ENCODE peak calls at places on chromosomes 11 and 22, in four cellular contexts. U, P, V and G are unnamed samples.

GRCh38 chr11:68455485-68455884 is 5.1 kb upstream of the PPP6R3 start:
- DNase-seq in U (no peak), P (no peak), V (no peak), G (no peak)

GRCh38 chr11:27904358-27905055 is 203.4 kb downstream of the KIF18A start:
- DNase-seq in V (no peak), U (no peak), P (no peak), G (no peak)

GRCh38 chr11:128720522-128720985 is 26.7 kb downstream of the FLI1 start:
- DNase-seq in U (peak), V (no peak), P (peak), G (no peak)

GRCh38 chr11:123061403-123062157 is at the start of gene HSPA8:
- DNase-seq in V (peak), P (no peak), U (no peak), G (peak)

GRCh38 chr11:8023831-8024555 is 36.9 kb downstream of the EIF3F start:
- DNase-seq in U (no peak), P (peak), V (no peak), G (no peak)

GRCh38 chr11:12272821-12273617 is 104.4 kb upstream of the PARVA start:
- DNase-seq in V (no peak), P (no peak), U (no peak), G (no peak)

GRCh38 chr11:35419713-35420333 is 465 bp upstream of the SLC1A2 start:
- DNase-seq in V (no peak), U (peak), P (no peak), G (peak)

GRCh38 chr11:103648670-103649400 is 387.6 kb upstream of the DDI1 start:
- DNase-seq in U (no peak), P (no peak), V (no peak), G (no peak)

GRCh38 chr11:130827697-130828377 is 88.4 kb downstream of the SNX19 start:
- DNase-seq in U (peak), V (peak), P (peak), G (peak)

GRCh38 chr11:127994736-127995135 is 592.6 kb downstream of the ETS1 start:
- DNase-seq in U (no peak), P (no peak), V (no peak), G (no peak)

GRCh38 chr11:29634248-29634647 is 382.6 kb downstream of the KCNA4 start:
- DNase-seq in V (no peak), P (no peak), U (no peak), G (no peak)
- TF ChIP-seq TEAD4 in V (no peak), P (no peak), U (no peak), G (no peak)

GRCh38 chr11:2581151-2581930 is 118.5 kb downstream of the KCNQ1OT1 start:
- DNase-seq in U (peak), V (no peak), P (no peak), G (peak)
- TF ChIP-seq TEAD4 in U (no peak), V (no peak), P (no peak), G (no peak)

GRCh38 chr11:78349114-78349513 is 68.5 kb downstream of the GAB2 start:
- DNase-seq in V (no peak), P (no peak), U (no peak), G (no peak)

GRCh38 chr11:78349614-78350013 is 68.0 kb downstream of the GAB2 start:
- DNase-seq in U (no peak), P (no peak), V (no peak), G (no peak)

GRCh38 chr11:78351193-78351592 is 66.4 kb downstream of the GAB2 start:
- DNase-seq in P (no peak), V (no peak), U (no peak), G (no peak)

GRCh38 chr11:78350646-78351165 is 66.9 kb downstream of the GAB2 start:
- DNase-seq in P (no peak), U (no peak), V (no peak), G (no peak)

DNA sequence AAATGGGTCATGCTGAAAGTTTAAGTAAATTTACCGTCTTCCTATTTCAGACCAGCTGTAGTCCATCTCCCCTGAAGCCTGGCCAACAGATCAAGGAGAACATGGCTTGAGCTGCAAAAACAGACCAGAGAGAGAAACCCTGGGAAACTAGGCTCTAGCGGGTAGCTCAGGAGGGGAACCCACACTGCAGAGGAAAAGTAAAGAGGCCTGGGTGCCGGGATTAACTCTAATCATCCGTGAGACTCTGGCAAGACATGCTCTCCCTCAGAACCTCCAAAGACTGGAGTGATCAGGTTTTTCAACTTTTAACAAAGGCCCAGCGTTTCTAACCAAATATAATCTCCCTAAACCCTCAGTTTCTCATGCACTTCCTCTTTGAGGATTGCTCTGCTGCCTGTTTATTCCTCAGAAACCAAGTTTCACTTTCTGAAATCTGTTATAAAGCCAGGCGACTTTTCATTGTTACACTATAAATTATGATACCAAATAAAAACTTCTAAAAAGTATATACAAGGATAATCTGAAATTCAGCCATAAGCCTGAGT is 67.4 kb downstream of the GAB2 start:
- DNase-seq in U (no peak), P (no peak), V (no peak), G (no peak)
- TF ChIP-seq TEAD4 in U (no peak), P (no peak), V (no peak), G (no peak)

GRCh38 chr11:46359936-46360335 is 12.7 kb downstream of the DGKZ start:
- DNase-seq in V (no peak), U (no peak), P (no peak), G (no peak)

GRCh38 chr11:46360878-46361277 is 13.6 kb downstream of the DGKZ start:
- DNase-seq in P (no peak), V (no peak), U (no peak), G (no peak)

GRCh38 chr11:46363031-46363407 is 15.8 kb downstream of the DGKZ start:
- DNase-seq in P (no peak), U (no peak), V (no peak), G (peak)

GRCh38 chr11:46362146-46363030 is 15.1 kb downstream of the DGKZ start:
- DNase-seq in P (no peak), U (no peak), V (no peak), G (no peak)

DNA sequence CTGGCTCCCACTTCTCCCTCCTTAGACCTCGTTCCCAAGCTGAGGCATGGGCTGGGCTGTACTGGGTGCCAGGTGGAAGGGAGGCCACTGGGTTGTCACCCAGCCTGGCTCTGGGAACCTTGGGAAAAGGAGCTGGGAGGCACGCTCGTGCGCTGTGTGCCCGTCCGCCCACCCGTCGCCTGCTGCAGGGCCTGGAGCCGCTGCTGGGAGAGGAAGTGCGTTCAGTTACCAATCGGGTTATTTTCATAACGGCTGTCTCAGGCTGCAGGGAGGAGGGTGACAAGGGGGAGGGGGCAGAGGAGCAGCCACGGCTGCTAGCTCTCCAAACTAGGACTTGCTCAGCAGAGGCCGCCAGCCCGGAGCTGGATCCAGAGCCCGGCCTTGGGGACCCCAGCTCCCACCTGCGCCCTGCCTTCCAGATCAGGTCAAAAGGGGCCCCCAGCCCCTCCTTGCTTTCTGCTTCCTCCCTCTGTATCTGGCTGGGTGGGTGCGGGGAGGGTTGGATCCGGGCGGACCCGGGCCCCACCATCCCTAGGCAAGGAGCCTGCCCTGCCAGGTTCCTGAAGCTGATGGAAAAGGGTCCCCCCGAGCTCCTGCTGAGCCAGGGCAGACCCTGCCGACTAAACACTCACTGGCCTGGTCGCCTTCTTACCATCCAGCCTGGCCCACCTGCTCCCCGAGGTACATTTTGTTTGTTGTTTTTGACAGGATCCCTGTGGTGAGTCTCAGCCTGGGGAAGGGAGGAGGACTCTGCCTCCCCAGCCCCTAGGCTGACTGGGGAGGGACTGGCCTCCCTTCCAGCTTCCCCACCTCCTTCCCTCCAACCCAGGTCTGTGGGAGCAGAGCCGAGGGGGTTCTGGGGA is 14.3 kb downstream of the DGKZ start:
- DNase-seq in V (peak), U (no peak), P (no peak), G (peak)
- TF ChIP-seq TEAD4 in V (no peak), U (no peak), P (no peak), G (no peak)

GRCh38 chr11:58301576-58301975 is 33.5 kb upstream of the OR10W1 start:
- DNase-seq in V (no peak), U (no peak), P (no peak), G (no peak)
- TF ChIP-seq TEAD4 in V (no peak), U (no peak), P (no peak), G (no peak)

GRCh38 chr22:24952837-24953293 is 349 bp downstream of the KIAA1671 start:
- DNase-seq in V (no peak), U (peak), P (peak), G (peak)

GRCh38 chr22:24947881-24948280 is 1.4 kb upstream of the LHFPL7 start:
- DNase-seq in V (no peak), P (no peak), U (no peak), G (no peak)

GRCh38 chr22:24948356-24949202 is 2.1 kb upstream of the LHFPL7 start:
- DNase-seq in P (no peak), U (peak), V (no peak), G (no peak)

GRCh38 chr22:24951942-24952836 is at the start of gene KIAA1671:
- DNase-seq in P (peak), V (peak), U (peak), G (peak)

DNA sequence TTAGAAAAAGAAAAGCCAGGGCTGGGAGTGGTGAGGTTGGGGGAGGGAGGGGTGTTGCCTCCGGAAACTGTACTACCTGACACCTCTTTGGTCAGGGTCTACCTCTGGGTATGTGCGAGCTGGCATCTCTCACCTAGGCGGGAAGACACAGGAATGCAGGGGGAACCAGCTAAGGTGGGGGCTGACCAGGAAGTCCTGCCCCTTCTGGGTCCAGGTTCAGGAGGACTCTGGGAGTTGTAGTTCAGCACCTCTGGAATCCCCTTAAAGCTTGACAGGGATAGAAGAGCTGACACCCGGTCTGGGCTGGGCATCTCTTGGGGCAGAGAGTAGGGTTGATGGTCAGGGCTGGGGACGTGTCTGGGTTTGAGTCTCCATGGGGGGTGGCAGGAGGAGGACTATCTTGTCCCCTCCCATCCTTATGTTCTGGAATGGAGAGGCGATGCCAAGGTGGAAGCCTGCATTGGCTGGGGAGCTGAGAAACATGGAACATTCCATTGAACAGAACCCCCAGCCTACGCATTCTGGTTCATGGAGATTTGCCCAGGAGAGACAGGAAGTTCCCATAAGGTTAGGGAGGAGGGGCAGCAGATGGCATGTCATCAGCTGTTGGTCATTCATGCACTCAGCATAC is 2.1 kb upstream of the KIAA1671 start:
- DNase-seq in P (peak), V (no peak), U (peak), G (peak)
- TF ChIP-seq TEAD4 in P (peak), V (no peak), U (peak), G (no peak)

DNA sequence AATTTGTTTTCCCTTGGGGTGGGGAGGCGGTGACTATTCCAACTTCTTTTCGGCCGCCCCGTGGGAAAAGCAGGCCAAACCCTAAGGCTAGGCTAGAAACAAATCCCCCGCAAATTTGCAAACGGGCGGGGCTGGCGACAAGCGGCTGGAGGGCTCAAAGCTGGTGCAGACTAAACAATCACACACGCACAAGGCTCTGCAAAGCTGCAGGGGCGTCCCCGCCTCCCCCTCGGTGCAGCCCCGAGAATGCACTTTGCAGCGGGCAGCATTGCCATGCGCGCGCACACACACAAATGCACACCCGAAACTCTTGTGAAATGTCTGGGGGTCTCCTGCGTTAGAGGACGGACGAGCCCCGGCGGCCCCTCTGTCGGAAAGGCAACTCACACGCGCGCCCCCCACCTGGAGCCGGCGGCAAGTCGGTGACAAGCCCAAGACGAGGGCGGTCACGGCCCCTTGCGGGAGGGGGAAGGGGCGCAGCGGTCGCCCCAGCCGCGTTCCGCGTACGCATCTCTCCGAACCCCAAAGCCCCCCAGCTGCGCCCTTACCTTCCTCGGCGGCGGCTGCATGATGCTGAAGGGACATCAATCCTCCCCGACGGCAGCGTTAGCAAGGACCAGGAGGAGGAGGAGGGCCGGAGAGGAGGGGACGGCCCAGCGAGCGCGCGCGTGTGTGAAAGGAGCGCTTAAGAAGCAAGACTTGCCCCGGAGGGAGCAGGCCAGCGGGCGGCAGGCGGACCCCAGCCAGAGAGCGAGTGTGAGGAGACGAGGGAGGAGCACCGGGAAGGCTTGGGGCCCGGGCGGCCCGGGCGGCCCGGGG is 600 bp downstream of the FCHSD2 start:
- DNase-seq in P (peak), V (peak), U (peak), G (peak)
- TF ChIP-seq TEAD4 in P (no peak), V (no peak), U (no peak), G (no peak)

GRCh38 chr11:20933086-20933485 is 263.7 kb downstream of the NELL1 start:
- DNase-seq in P (no peak), V (no peak), U (no peak), G (no peak)

GRCh38 chr11:20937826-20938225 is 268.4 kb downstream of the NELL1 start:
- DNase-seq in V (no peak), P (no peak), U (no peak), G (no peak)

GRCh38 chr11:20931029-20931428 is 261.6 kb downstream of the NELL1 start:
- DNase-seq in P (no peak), U (no peak), V (no peak), G (no peak)

GRCh38 chr11:20933958-20934357 is 264.6 kb downstream of the NELL1 start:
- DNase-seq in P (no peak), U (no peak), V (no peak), G (no peak)

DNA sequence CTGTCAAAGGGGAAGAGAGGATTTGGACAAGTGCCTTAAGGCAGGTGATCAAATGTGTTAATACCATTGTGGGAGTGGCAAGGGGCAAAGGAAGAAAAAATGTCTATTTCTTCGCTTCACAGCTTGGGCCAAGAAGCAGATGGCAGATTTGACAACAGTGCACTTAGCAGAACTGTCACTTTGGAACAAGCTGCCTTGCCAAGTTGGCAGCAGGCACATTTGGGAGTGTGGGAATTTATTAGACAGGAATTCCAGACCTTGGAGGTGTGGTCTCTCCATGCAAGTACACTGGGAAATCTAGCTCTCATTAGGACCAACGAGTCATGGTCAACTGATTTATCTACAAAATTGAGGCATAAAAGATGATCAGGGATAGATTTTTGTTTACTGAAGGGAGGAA is 265.1 kb downstream of the NELL1 start:
- DNase-seq in P (no peak), V (no peak), U (no peak), G (no peak)
- TF ChIP-seq TEAD4 in P (no peak), V (no peak), U (no peak), G (no peak)